ENCODE peak calls at places on chromosomes 2 and 18, in seven cellular contexts. Q, J, P, S, H, Y and X are unnamed samples.

GRCh38 chr2:154623819-154624218 is 74.7 kb upstream of the KCNJ3 start:
- DNase-seq in S (no peak), Q (no peak), J (peak), P (no peak), H (no peak), Y (no peak), X (no peak)

GRCh38 chr2:102432386-102432785 is 9.4 kb downstream of the IL18RAP start:
- DNase-seq in H (no peak), Q (no peak), J (no peak), Y (no peak), S (no peak), P (no peak), X (no peak)

GRCh38 chr18:78736015-78736690 is 243.5 kb upstream of the SALL3 start:
- DNase-seq in J (no peak), S (no peak), P (no peak), Y (no peak), Q (no peak), H (no peak), X (no peak)

GRCh38 chr2:43005211-43005974 is 213.0 kb upstream of the HAAO start:
- DNase-seq in H (no peak), Q (no peak), J (no peak), P (no peak), S (no peak), Y (no peak), X (no peak)

GRCh38 chr2:219636941-219637841 is 9.8 kb downstream of the SLC4A3 start:
- DNase-seq in Q (no peak), J (no peak), P (no peak), H (no peak), Y (no peak), S (no peak), X (no peak)

GRCh38 chr2:47195149-47195548 is 40.0 kb upstream of the STPG4 start:
- DNase-seq in S (no peak), Y (no peak), H (no peak), Q (no peak), J (peak), P (no peak), X (no peak)

GRCh38 chr18:58163004-58163590 is 119.1 kb downstream of the NEDD4L start:
- DNase-seq in P (no peak), Y (no peak), S (no peak), Q (no peak), H (no peak), J (no peak), X (no peak)

GRCh38 chr2:215356948-215357461 is 45.1 kb downstream of the ATIC start:
- DNase-seq in Y (no peak), H (no peak), J (peak), P (no peak), S (no peak), Q (no peak), X (no peak)

GRCh38 chr18:31091350-31091749 is 10.9 kb downstream of the DSC2 start:
- DNase-seq in J (no peak), H (no peak), P (no peak), Y (no peak), Q (no peak), S (no peak), X (no peak)

GRCh38 chr18:74083071-74083954 is 64.3 kb downstream of the FBXO15 start:
- DNase-seq in S (no peak), J (no peak), H (no peak), P (no peak), Q (peak), Y (no peak), X (peak)

GRCh38 chr2:37527362-37527761 is 144.1 kb downstream of the CDC42EP3 start:
- DNase-seq in S (no peak), Q (no peak), J (no peak), H (no peak), Y (no peak), P (no peak), X (no peak)